ENCODE peak calls at places on chromosomes 2 and 18, in nine cellular contexts. P is HCT116, Y is GM23338, L is endothelial cell of umbilical vein, K is K562, I is transverse colon, A is sigmoid colon, R is SK-N-SH, N is HL-60. J is an unnamed sample.

GRCh38 chr2:128402921-128403670 is 84.4 kb upstream of the HS6ST1 start:
- DNase-seq in P (no peak), Y (no peak), L (no peak), K (no peak), I (no peak), A (peak), R (peak), N (no peak), J (no peak)

GRCh38 chr2:109126501-109126860 is 2.5 kb upstream of the SH3RF3 start:
- DNase-seq in P (no peak), Y (no peak), L (no peak), K (no peak), I (no peak), A (no peak), R (no peak), N (peak), J (no peak)

GRCh38 chr18:60372598-60372997 is at the start of gene MC4R:
- DNase-seq in P (peak), Y (peak), L (no peak), K (no peak), I (peak), A (no peak), R (peak), N (no peak), J (peak)

GRCh38 chr2:198918331-198918730 is 539.4 kb downstream of the SATB2 start:
- DNase-seq in P (no peak), Y (no peak), L (no peak), K (no peak), I (no peak), A (no peak), R (no peak), N (no peak), J (no peak)

GRCh38 chr18:55220523-55220922 is 261.3 kb upstream of the CCDC68 start:
- DNase-seq in P (no peak), Y (no peak), L (no peak), K (no peak), I (no peak), A (no peak), R (no peak), N (no peak), J (no peak)

GRCh38 chr2:16048466-16048865 is 108.1 kb downstream of the MYCN start:
- DNase-seq in P (no peak), Y (no peak), L (no peak), K (no peak), I (no peak), A (no peak), R (no peak), N (no peak), J (no peak)

GRCh38 chr2:9984217-9984739 is 32.8 kb downstream of the GRHL1 start:
- DNase-seq in P (peak), Y (peak), L (peak), K (peak), I (no peak), A (no peak), R (peak), N (no peak), J (no peak)

GRCh38 chr2:3490191-3491158 is 28.9 kb downstream of the ADI1 start:
- DNase-seq in P (no peak), Y (no peak), L (no peak), K (no peak), I (no peak), A (peak), R (peak), N (peak), J (no peak)

GRCh38 chr2:63488118-63488713 is 100.1 kb downstream of the WDPCP start:
- DNase-seq in P (peak), Y (peak), L (peak), K (peak), I (no peak), A (no peak), R (peak), N (peak), J (no peak)

GRCh38 chr2:127324635-127325034 is 30.7 kb upstream of the ERCC3 start:
- DNase-seq in P (no peak), Y (peak), L (peak), K (peak), I (no peak), A (no peak), R (peak), N (peak), J (no peak)

GRCh38 chr2:41717883-41718282 is 329.9 kb upstream of the PKDCC start:
- DNase-seq in P (no peak), Y (no peak), L (no peak), K (no peak), I (no peak), A (no peak), R (no peak), N (no peak), J (no peak)

GRCh38 chr2:9941196-9941995 is 10.1 kb upstream of the GRHL1 start:
- DNase-seq in P (no peak), Y (peak), L (no peak), K (peak), I (no peak), A (no peak), R (no peak), N (no peak), J (no peak)

GRCh38 chr18:27377251-27377650 is 192.1 kb upstream of the CHST9 start:
- DNase-seq in P (no peak), Y (no peak), L (no peak), K (no peak), I (no peak), A (no peak), R (no peak), N (no peak), J (no peak)

GRCh38 chr2:112621792-112622527 is 23.8 kb upstream of the SLC20A1 start:
- DNase-seq in P (no peak), Y (no peak), L (no peak), K (no peak), I (no peak), A (peak), R (no peak), N (no peak), J (no peak)

GRCh38 chr2:241508510-241509407 is at the start of gene STK25:
- DNase-seq in P (peak), Y (peak), L (peak), K (peak), I (peak), A (peak), R (peak), N (peak), J (peak)

GRCh38 chr18:8988262-8988871 is 114.1 kb upstream of the NDUFV2 start:
- DNase-seq in P (peak), Y (peak), L (peak), K (peak), I (peak), A (peak), R (peak), N (peak), J (no peak)

GRCh38 chr18:57258131-57258777 is 94.1 kb upstream of the ST8SIA3 start:
- DNase-seq in P (no peak), Y (no peak), L (no peak), K (no peak), I (no peak), A (no peak), R (no peak), N (no peak), J (no peak)

GRCh38 chr2:178101321-178102079 is 10.7 kb upstream of the RBM45 start:
- DNase-seq in P (no peak), Y (no peak), L (no peak), K (no peak), I (no peak), A (no peak), R (no peak), N (no peak), J (no peak)

GRCh38 chr2:46298522-46299351 is 1.5 kb downstream of the EPAS1 start:
- DNase-seq in P (no peak), Y (peak), L (peak), K (peak), I (peak), A (peak), R (peak), N (peak), J (peak)

GRCh38 chr18:11570770-11571169 is 38.6 kb upstream of the SLC35G4 start:
- DNase-seq in P (no peak), Y (peak), L (no peak), K (no peak), I (no peak), A (no peak), R (no peak), N (no peak), J (no peak)

GRCh38 chr18:31581498-31582197 is 10.0 kb upstream of the TTR start:
- DNase-seq in P (no peak), Y (no peak), L (peak), K (no peak), I (no peak), A (no peak), R (no peak), N (no peak), J (no peak)

GRCh38 chr18:13524824-13525223 is 201.5 kb downstream of the FAM210A start:
- DNase-seq in P (no peak), Y (no peak), L (no peak), K (no peak), I (no peak), A (no peak), R (no peak), N (no peak), J (no peak)

GRCh38 chr2:65165595-65165994 is 35.7 kb upstream of the RAB1A start:
- DNase-seq in P (no peak), Y (no peak), L (no peak), K (no peak), I (no peak), A (no peak), R (no peak), N (peak), J (no peak)

GRCh38 chr2:120546865-120547390 is 188.7 kb upstream of the GLI2 start:
- DNase-seq in P (no peak), Y (no peak), L (no peak), K (no peak), I (no peak), A (no peak), R (no peak), N (no peak), J (no peak)

GRCh38 chr2:62114564-62114963 is 81.4 kb upstream of the B3GNT2 start:
- DNase-seq in P (no peak), Y (peak), L (peak), K (no peak), I (no peak), A (peak), R (no peak), N (no peak), J (no peak)
- TF ChIP-seq POLR2AphosphoS5 in P (no peak), Y (no peak), L (no peak), K (no peak), I (no peak), A (no peak), R (no peak), N (no peak), J (no peak)

DNA sequence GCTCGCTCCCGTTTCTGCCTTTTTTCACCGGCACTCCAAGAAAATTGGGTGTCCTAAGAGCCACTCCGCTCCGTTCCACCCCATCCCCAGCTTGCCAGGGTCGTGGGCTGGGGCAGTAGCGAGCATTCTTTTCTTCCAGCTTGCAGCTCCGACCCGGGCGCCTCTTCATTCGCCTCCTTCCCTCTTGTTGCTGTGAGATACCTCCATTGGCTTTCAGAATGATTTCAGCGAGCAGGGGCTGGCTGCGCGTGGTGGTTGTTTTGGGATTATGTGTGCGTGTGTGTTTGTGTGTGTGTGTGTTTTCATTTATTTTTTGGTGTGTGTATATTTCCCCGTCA is 1.2 kb downstream of the HOXD3 start:
- DNase-seq in P (no peak), Y (peak), L (no peak), K (no peak), I (no peak), A (no peak), R (no peak), N (no peak), J (no peak)
- H3K27ac ChIP-seq in P (no peak), Y (no peak), L (no peak), K (no peak), I (peak), A (no peak), R (no peak), N (no peak), J (no peak)

GRCh38 chr2:23385748-23386421 is 906 bp downstream of the KLHL29 start:
- DNase-seq in P (no peak), Y (peak), L (peak), K (no peak), I (no peak), A (no peak), R (peak), N (no peak), J (peak)
- TF ChIP-seq POLR2AphosphoS5 in P (no peak), Y (no peak), L (peak), K (no peak), I (no peak), A (no peak), R (no peak), N (no peak), J (no peak)

DNA sequence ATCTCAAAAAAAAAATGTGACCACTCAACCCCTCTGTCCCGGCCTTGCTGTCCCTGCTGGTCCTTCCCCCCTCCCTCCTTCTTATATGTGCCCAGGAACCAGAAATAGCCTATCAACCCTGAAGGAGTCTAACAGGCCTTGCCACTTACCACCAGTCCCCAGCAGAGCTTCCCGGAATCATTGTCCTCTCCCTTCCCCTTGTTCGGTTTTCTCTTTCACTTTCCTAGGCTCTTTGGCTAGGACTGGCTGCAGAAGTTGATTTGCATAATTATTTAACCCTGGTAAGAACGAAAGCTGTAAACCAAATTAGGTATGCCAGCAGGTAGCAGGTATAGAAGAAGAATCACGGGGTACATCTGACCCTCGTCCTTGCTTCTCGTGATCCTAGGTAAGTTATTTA is 72.6 kb upstream of the ZNF532 start:
- DNase-seq in P (no peak), Y (no peak), L (no peak), K (no peak), I (peak), A (no peak), R (no peak), N (no peak), J (no peak)
- H3K27ac ChIP-seq in P (no peak), Y (no peak), L (no peak), K (no peak), I (no peak), A (no peak), R (no peak), N (no peak), J (no peak)

GRCh38 chr18:58397385-58398132 is 231.3 kb downstream of the ALPK2 start:
- DNase-seq in P (no peak), Y (no peak), L (no peak), K (no peak), I (no peak), A (no peak), R (no peak), N (no peak), J (no peak)
- TF ChIP-seq POLR2AphosphoS5 in P (no peak), Y (no peak), L (no peak), K (no peak), I (no peak), A (no peak), R (no peak), N (no peak), J (no peak)

GRCh38 chr2:235446082-235446481 is 47.8 kb upstream of the AGAP1 start:
- DNase-seq in P (no peak), Y (no peak), L (no peak), K (no peak), I (no peak), A (no peak), R (no peak), N (no peak), J (no peak)
- H3K27ac ChIP-seq in P (no peak), Y (no peak), L (no peak), K (no peak), I (no peak), A (no peak), R (no peak), N (no peak), J (no peak)

DNA sequence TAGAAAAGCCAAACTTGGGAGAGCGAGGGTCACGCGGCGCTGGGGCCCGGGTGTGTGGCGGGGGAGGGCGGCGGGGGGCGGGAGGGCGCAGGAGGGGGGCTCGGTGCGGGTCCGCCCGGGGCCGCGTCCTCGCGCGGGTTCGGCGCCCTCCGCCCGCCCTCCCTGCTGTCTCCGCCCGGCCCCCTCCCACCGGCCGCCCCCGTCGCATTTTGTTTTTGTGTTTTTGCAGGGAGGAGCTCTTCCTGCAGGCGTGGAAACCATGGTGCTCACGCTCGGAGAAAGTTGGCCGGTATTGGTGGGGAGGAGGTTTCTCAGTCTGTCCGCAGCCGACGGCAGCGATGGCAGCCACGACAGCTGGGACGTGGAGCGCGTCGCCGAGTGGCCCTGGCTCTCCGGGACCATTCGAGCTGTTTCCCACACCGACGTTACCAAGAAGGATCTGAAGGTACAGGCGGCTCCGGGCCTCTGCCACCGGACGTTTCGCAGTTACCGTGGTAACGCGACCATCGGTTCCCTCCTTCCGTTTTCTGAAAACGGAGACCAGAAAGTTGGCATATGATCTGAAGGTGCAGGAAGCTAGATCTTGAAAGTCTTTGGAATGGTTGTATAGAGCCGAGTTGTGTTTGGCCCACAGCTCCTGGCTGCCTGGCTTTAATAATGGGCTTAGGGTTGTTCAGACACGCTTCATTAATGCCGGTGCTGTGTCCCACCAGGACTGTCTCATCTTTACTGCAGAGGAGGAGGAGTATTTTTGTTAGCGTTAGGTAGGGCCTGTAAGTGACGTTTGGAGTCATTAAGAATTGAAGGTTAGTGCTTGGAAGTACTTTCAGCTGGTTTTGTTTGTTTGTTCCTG is 844 bp downstream of the KDM3A start:
- DNase-seq in P (no peak), Y (peak), L (peak), K (peak), I (peak), A (peak), R (peak), N (peak), J (peak)
- TF ChIP-seq POLR2AphosphoS5 in P (no peak), Y (no peak), L (no peak), K (no peak), I (peak), A (no peak), R (no peak), N (no peak), J (peak)

J was measured in upper lobe of left lung.